ENCODE peak calls at places on chromosomes 2 and 18, in nine cellular contexts. One of them, this sample, is unnamed.

GRCh38 chr18:12377556-12378553 is 828 bp upstream of the AFG3L2 start:
- DNase-seq in skeletal muscle cell: no peak
- DNase-seq in NCI-H2029: no peak
- DNase-seq in amniotic stem cell: no peak
- DNase-seq in B cell: no peak
- DNase-seq in activated CD8-positive, alpha-beta memory T cell treated with anti-CD3 and anti-CD28 coated beads for 1 hour: no peak
- DNase-seq in iPS-NIHi11: peak
- DNase-seq in mesenchymal stem cell: no peak
- DNase-seq in hippocampal formation: no peak
- DNase-seq in this sample: no peak

GRCh38 chr2:23199115-23199918 is 185.7 kb upstream of the KLHL29 start:
- DNase-seq in skeletal muscle cell: no peak
- DNase-seq in NCI-H2029: no peak
- DNase-seq in amniotic stem cell: peak
- DNase-seq in B cell: no peak
- DNase-seq in activated CD8-positive, alpha-beta memory T cell treated with anti-CD3 and anti-CD28 coated beads for 1 hour: no peak
- DNase-seq in iPS-NIHi11: peak
- DNase-seq in mesenchymal stem cell: peak
- DNase-seq in hippocampal formation: no peak
- DNase-seq in this sample: no peak

GRCh38 chr2:126971481-126972271 is 73.0 kb downstream of the TEX51 start:
- DNase-seq in skeletal muscle cell: no peak
- DNase-seq in NCI-H2029: peak
- DNase-seq in amniotic stem cell: peak
- DNase-seq in B cell: peak
- DNase-seq in activated CD8-positive, alpha-beta memory T cell treated with anti-CD3 and anti-CD28 coated beads for 1 hour: peak
- DNase-seq in iPS-NIHi11: peak
- DNase-seq in mesenchymal stem cell: peak
- DNase-seq in hippocampal formation: peak
- DNase-seq in this sample: peak

GRCh38 chr2:156329922-156330726 is 2.4 kb downstream of the NR4A2 start:
- DNase-seq in skeletal muscle cell: no peak
- DNase-seq in NCI-H2029: no peak
- DNase-seq in amniotic stem cell: no peak
- DNase-seq in B cell: no peak
- DNase-seq in activated CD8-positive, alpha-beta memory T cell treated with anti-CD3 and anti-CD28 coated beads for 1 hour: no peak
- DNase-seq in iPS-NIHi11: no peak
- DNase-seq in mesenchymal stem cell: peak
- DNase-seq in hippocampal formation: no peak
- DNase-seq in this sample: no peak

GRCh38 chr2:109382946-109383345 is 230.8 kb downstream of the SEPTIN10 start:
- DNase-seq in skeletal muscle cell: peak
- DNase-seq in NCI-H2029: peak
- DNase-seq in amniotic stem cell: peak
- DNase-seq in B cell: peak
- DNase-seq in activated CD8-positive, alpha-beta memory T cell treated with anti-CD3 and anti-CD28 coated beads for 1 hour: no peak
- DNase-seq in iPS-NIHi11: peak
- DNase-seq in mesenchymal stem cell: peak
- DNase-seq in hippocampal formation: peak
- DNase-seq in this sample: no peak

GRCh38 chr18:51054764-51055163 is 24.8 kb downstream of the SMAD4 start:
- DNase-seq in skeletal muscle cell: no peak
- DNase-seq in NCI-H2029: no peak
- DNase-seq in amniotic stem cell: no peak
- DNase-seq in B cell: no peak
- DNase-seq in activated CD8-positive, alpha-beta memory T cell treated with anti-CD3 and anti-CD28 coated beads for 1 hour: no peak
- DNase-seq in iPS-NIHi11: no peak
- DNase-seq in mesenchymal stem cell: peak
- DNase-seq in hippocampal formation: no peak
- DNase-seq in this sample: no peak

GRCh38 chr18:48887905-48888531 is 62.7 kb downstream of the SMAD7 start:
- DNase-seq in skeletal muscle cell: no peak
- DNase-seq in NCI-H2029: no peak
- DNase-seq in amniotic stem cell: no peak
- DNase-seq in B cell: no peak
- DNase-seq in activated CD8-positive, alpha-beta memory T cell treated with anti-CD3 and anti-CD28 coated beads for 1 hour: no peak
- DNase-seq in iPS-NIHi11: no peak
- DNase-seq in mesenchymal stem cell: no peak
- DNase-seq in hippocampal formation: no peak
- DNase-seq in this sample: no peak

GRCh38 chr18:21303913-21304312 is 61.9 kb downstream of the GREB1L start:
- DNase-seq in skeletal muscle cell: no peak
- DNase-seq in NCI-H2029: no peak
- DNase-seq in amniotic stem cell: no peak
- DNase-seq in B cell: no peak
- DNase-seq in activated CD8-positive, alpha-beta memory T cell treated with anti-CD3 and anti-CD28 coated beads for 1 hour: no peak
- DNase-seq in iPS-NIHi11: no peak
- DNase-seq in mesenchymal stem cell: no peak
- DNase-seq in hippocampal formation: no peak
- DNase-seq in this sample: no peak

GRCh38 chr2:143229952-143230351 is 100.7 kb downstream of the ARHGAP15 start:
- DNase-seq in skeletal muscle cell: no peak
- DNase-seq in NCI-H2029: no peak
- DNase-seq in amniotic stem cell: no peak
- DNase-seq in B cell: no peak
- DNase-seq in activated CD8-positive, alpha-beta memory T cell treated with anti-CD3 and anti-CD28 coated beads for 1 hour: no peak
- DNase-seq in iPS-NIHi11: peak
- DNase-seq in mesenchymal stem cell: no peak
- DNase-seq in hippocampal formation: no peak
- DNase-seq in this sample: no peak

GRCh38 chr2:2667690-2668089 is 336.6 kb upstream of the MYT1L start:
- DNase-seq in skeletal muscle cell: no peak
- DNase-seq in NCI-H2029: no peak
- DNase-seq in amniotic stem cell: no peak
- DNase-seq in B cell: no peak
- DNase-seq in activated CD8-positive, alpha-beta memory T cell treated with anti-CD3 and anti-CD28 coated beads for 1 hour: no peak
- DNase-seq in iPS-NIHi11: no peak
- DNase-seq in mesenchymal stem cell: no peak
- DNase-seq in hippocampal formation: no peak
- DNase-seq in this sample: no peak

GRCh38 chr2:29014811-29015414 is 33.8 kb downstream of the TOGARAM2 start:
- DNase-seq in skeletal muscle cell: peak
- DNase-seq in NCI-H2029: no peak
- DNase-seq in amniotic stem cell: no peak
- DNase-seq in B cell: peak
- DNase-seq in activated CD8-positive, alpha-beta memory T cell treated with anti-CD3 and anti-CD28 coated beads for 1 hour: peak
- DNase-seq in iPS-NIHi11: no peak
- DNase-seq in mesenchymal stem cell: no peak
- DNase-seq in hippocampal formation: no peak
- DNase-seq in this sample: no peak

GRCh38 chr2:95347681-95348608 is 50.8 kb downstream of the KCNIP3 start:
- DNase-seq in skeletal muscle cell: no peak
- DNase-seq in NCI-H2029: no peak
- DNase-seq in amniotic stem cell: no peak
- DNase-seq in B cell: no peak
- DNase-seq in activated CD8-positive, alpha-beta memory T cell treated with anti-CD3 and anti-CD28 coated beads for 1 hour: no peak
- DNase-seq in iPS-NIHi11: no peak
- DNase-seq in mesenchymal stem cell: no peak
- DNase-seq in hippocampal formation: no peak
- DNase-seq in this sample: no peak

GRCh38 chr2:235582081-235582686 is 88.3 kb downstream of the AGAP1 start:
- DNase-seq in skeletal muscle cell: no peak
- DNase-seq in NCI-H2029: no peak
- DNase-seq in amniotic stem cell: no peak
- DNase-seq in B cell: no peak
- DNase-seq in activated CD8-positive, alpha-beta memory T cell treated with anti-CD3 and anti-CD28 coated beads for 1 hour: no peak
- DNase-seq in iPS-NIHi11: no peak
- DNase-seq in mesenchymal stem cell: no peak
- DNase-seq in hippocampal formation: no peak
- DNase-seq in this sample: no peak

GRCh38 chr2:231190531-231191197 is 7.8 kb upstream of the ARMC9 start:
- DNase-seq in skeletal muscle cell: no peak
- DNase-seq in NCI-H2029: no peak
- DNase-seq in amniotic stem cell: no peak
- DNase-seq in B cell: no peak
- DNase-seq in activated CD8-positive, alpha-beta memory T cell treated with anti-CD3 and anti-CD28 coated beads for 1 hour: no peak
- DNase-seq in iPS-NIHi11: peak
- DNase-seq in mesenchymal stem cell: peak
- DNase-seq in hippocampal formation: no peak
- DNase-seq in this sample: no peak

GRCh38 chr2:172119089-172119488 is 16.4 kb upstream of the DLX2 start:
- DNase-seq in skeletal muscle cell: no peak
- DNase-seq in NCI-H2029: no peak
- DNase-seq in amniotic stem cell: no peak
- DNase-seq in B cell: no peak
- DNase-seq in activated CD8-positive, alpha-beta memory T cell treated with anti-CD3 and anti-CD28 coated beads for 1 hour: no peak
- DNase-seq in iPS-NIHi11: no peak
- DNase-seq in mesenchymal stem cell: peak
- DNase-seq in hippocampal formation: no peak
- DNase-seq in this sample: no peak

GRCh38 chr2:163775304-163775703 is 39.5 kb upstream of the FIGN start:
- DNase-seq in skeletal muscle cell: no peak
- DNase-seq in NCI-H2029: no peak
- DNase-seq in amniotic stem cell: no peak
- DNase-seq in B cell: no peak
- DNase-seq in activated CD8-positive, alpha-beta memory T cell treated with anti-CD3 and anti-CD28 coated beads for 1 hour: no peak
- DNase-seq in iPS-NIHi11: no peak
- DNase-seq in mesenchymal stem cell: peak
- DNase-seq in hippocampal formation: no peak
- DNase-seq in this sample: no peak

GRCh38 chr2:236626391-236627150 is 56.9 kb downstream of the ACKR3 start:
- DNase-seq in skeletal muscle cell: no peak
- DNase-seq in NCI-H2029: no peak
- DNase-seq in amniotic stem cell: no peak
- DNase-seq in B cell: peak
- DNase-seq in activated CD8-positive, alpha-beta memory T cell treated with anti-CD3 and anti-CD28 coated beads for 1 hour: no peak
- DNase-seq in iPS-NIHi11: no peak
- DNase-seq in mesenchymal stem cell: no peak
- DNase-seq in hippocampal formation: peak
- DNase-seq in this sample: no peak

GRCh38 chr2:200380139-200380561 is 73.7 kb downstream of the SPATS2L start:
- DNase-seq in skeletal muscle cell: no peak
- DNase-seq in NCI-H2029: no peak
- DNase-seq in amniotic stem cell: no peak
- DNase-seq in B cell: no peak
- DNase-seq in activated CD8-positive, alpha-beta memory T cell treated with anti-CD3 and anti-CD28 coated beads for 1 hour: no peak
- DNase-seq in iPS-NIHi11: no peak
- DNase-seq in mesenchymal stem cell: peak
- DNase-seq in hippocampal formation: no peak
- DNase-seq in this sample: no peak

GRCh38 chr2:134181219-134181618 is 72.7 kb upstream of the MGAT5 start:
- DNase-seq in skeletal muscle cell: no peak
- DNase-seq in NCI-H2029: peak
- DNase-seq in amniotic stem cell: no peak
- DNase-seq in B cell: peak
- DNase-seq in activated CD8-positive, alpha-beta memory T cell treated with anti-CD3 and anti-CD28 coated beads for 1 hour: peak
- DNase-seq in iPS-NIHi11: no peak
- DNase-seq in mesenchymal stem cell: no peak
- DNase-seq in hippocampal formation: no peak
- DNase-seq in this sample: peak

GRCh38 chr2:127422631-127423475 is 4.6 kb downstream of the PROC start:
- DNase-seq in skeletal muscle cell: no peak
- DNase-seq in NCI-H2029: peak
- DNase-seq in amniotic stem cell: no peak
- DNase-seq in B cell: peak
- DNase-seq in activated CD8-positive, alpha-beta memory T cell treated with anti-CD3 and anti-CD28 coated beads for 1 hour: no peak
- DNase-seq in iPS-NIHi11: peak
- DNase-seq in mesenchymal stem cell: no peak
- DNase-seq in hippocampal formation: no peak
- DNase-seq in this sample: no peak

GRCh38 chr2:128290356-128290755 is 28.3 kb downstream of the HS6ST1 start:
- DNase-seq in skeletal muscle cell: no peak
- DNase-seq in NCI-H2029: no peak
- DNase-seq in amniotic stem cell: no peak
- DNase-seq in B cell: no peak
- DNase-seq in activated CD8-positive, alpha-beta memory T cell treated with anti-CD3 and anti-CD28 coated beads for 1 hour: no peak
- DNase-seq in iPS-NIHi11: no peak
- DNase-seq in mesenchymal stem cell: no peak
- DNase-seq in hippocampal formation: no peak
- DNase-seq in this sample: no peak

GRCh38 chr2:131641414-131642206 is 113.9 kb downstream of the CCDC74A start:
- DNase-seq in skeletal muscle cell: peak
- DNase-seq in NCI-H2029: no peak
- DNase-seq in amniotic stem cell: no peak
- DNase-seq in B cell: no peak
- DNase-seq in activated CD8-positive, alpha-beta memory T cell treated with anti-CD3 and anti-CD28 coated beads for 1 hour: no peak
- DNase-seq in iPS-NIHi11: no peak
- DNase-seq in mesenchymal stem cell: peak
- DNase-seq in hippocampal formation: no peak
- DNase-seq in this sample: no peak

GRCh38 chr18:29644276-29644675 is 1398.3 kb downstream of the DSC3 start:
- DNase-seq in skeletal muscle cell: peak
- DNase-seq in NCI-H2029: no peak
- DNase-seq in amniotic stem cell: peak
- DNase-seq in B cell: no peak
- DNase-seq in activated CD8-positive, alpha-beta memory T cell treated with anti-CD3 and anti-CD28 coated beads for 1 hour: no peak
- DNase-seq in iPS-NIHi11: no peak
- DNase-seq in mesenchymal stem cell: peak
- DNase-seq in hippocampal formation: no peak
- DNase-seq in this sample: no peak

GRCh38 chr2:96345403-96345802 is 9.8 kb downstream of the NCAPH start:
- DNase-seq in skeletal muscle cell: no peak
- DNase-seq in NCI-H2029: no peak
- DNase-seq in amniotic stem cell: no peak
- DNase-seq in B cell: no peak
- DNase-seq in activated CD8-positive, alpha-beta memory T cell treated with anti-CD3 and anti-CD28 coated beads for 1 hour: no peak
- DNase-seq in iPS-NIHi11: peak
- DNase-seq in mesenchymal stem cell: no peak
- DNase-seq in hippocampal formation: no peak
- DNase-seq in this sample: no peak

GRCh38 chr2:2573205-2573604 is 242.1 kb upstream of the MYT1L start:
- DNase-seq in skeletal muscle cell: no peak
- DNase-seq in NCI-H2029: no peak
- DNase-seq in amniotic stem cell: no peak
- DNase-seq in B cell: no peak
- DNase-seq in activated CD8-positive, alpha-beta memory T cell treated with anti-CD3 and anti-CD28 coated beads for 1 hour: no peak
- DNase-seq in iPS-NIHi11: no peak
- DNase-seq in mesenchymal stem cell: no peak
- DNase-seq in hippocampal formation: no peak
- DNase-seq in this sample: no peak

GRCh38 chr18:23585007-23585871 is 1.1 kb downstream of the NPC1 start:
- DNase-seq in skeletal muscle cell: no peak
- DNase-seq in NCI-H2029: no peak
- DNase-seq in amniotic stem cell: no peak
- DNase-seq in B cell: peak
- DNase-seq in activated CD8-positive, alpha-beta memory T cell treated with anti-CD3 and anti-CD28 coated beads for 1 hour: no peak
- DNase-seq in iPS-NIHi11: no peak
- DNase-seq in mesenchymal stem cell: peak
- DNase-seq in hippocampal formation: no peak
- DNase-seq in this sample: no peak

GRCh38 chr2:239905884-239906654 is 119.1 kb downstream of the NDUFA10 start:
- DNase-seq in skeletal muscle cell: no peak
- DNase-seq in NCI-H2029: no peak
- DNase-seq in amniotic stem cell: no peak
- DNase-seq in B cell: no peak
- DNase-seq in activated CD8-positive, alpha-beta memory T cell treated with anti-CD3 and anti-CD28 coated beads for 1 hour: no peak
- DNase-seq in iPS-NIHi11: no peak
- DNase-seq in mesenchymal stem cell: no peak
- DNase-seq in hippocampal formation: no peak
- DNase-seq in this sample: no peak

GRCh38 chr2:111618577-111618930 is 265.4 kb downstream of the ANAPC1 start:
- DNase-seq in skeletal muscle cell: no peak
- DNase-seq in NCI-H2029: no peak
- DNase-seq in amniotic stem cell: no peak
- DNase-seq in B cell: no peak
- DNase-seq in activated CD8-positive, alpha-beta memory T cell treated with anti-CD3 and anti-CD28 coated beads for 1 hour: no peak
- DNase-seq in iPS-NIHi11: no peak
- DNase-seq in mesenchymal stem cell: no peak
- DNase-seq in hippocampal formation: no peak
- DNase-seq in this sample: no peak

GRCh38 chr2:100941646-100942240 is 60.3 kb upstream of the RPL31 start:
- DNase-seq in skeletal muscle cell: no peak
- DNase-seq in NCI-H2029: no peak
- DNase-seq in amniotic stem cell: no peak
- DNase-seq in B cell: no peak
- DNase-seq in activated CD8-positive, alpha-beta memory T cell treated with anti-CD3 and anti-CD28 coated beads for 1 hour: no peak
- DNase-seq in iPS-NIHi11: no peak
- DNase-seq in mesenchymal stem cell: peak
- DNase-seq in hippocampal formation: no peak
- DNase-seq in this sample: no peak

GRCh38 chr2:181111059-181111458 is 130.7 kb downstream of the UBE2E3 start:
- DNase-seq in skeletal muscle cell: no peak
- DNase-seq in NCI-H2029: no peak
- DNase-seq in amniotic stem cell: no peak
- DNase-seq in B cell: no peak
- DNase-seq in activated CD8-positive, alpha-beta memory T cell treated with anti-CD3 and anti-CD28 coated beads for 1 hour: no peak
- DNase-seq in iPS-NIHi11: no peak
- DNase-seq in mesenchymal stem cell: no peak
- DNase-seq in hippocampal formation: no peak
- DNase-seq in this sample: no peak

GRCh38 chr2:184566716-184567115 is 31.6 kb upstream of the ZNF804A start:
- DNase-seq in skeletal muscle cell: no peak
- DNase-seq in NCI-H2029: no peak
- DNase-seq in amniotic stem cell: no peak
- DNase-seq in B cell: no peak
- DNase-seq in activated CD8-positive, alpha-beta memory T cell treated with anti-CD3 and anti-CD28 coated beads for 1 hour: no peak
- DNase-seq in iPS-NIHi11: no peak
- DNase-seq in mesenchymal stem cell: no peak
- DNase-seq in hippocampal formation: no peak
- DNase-seq in this sample: no peak